ENCODE peak calls at places on chromosomes 11 and 22, in nine cellular contexts. O is transverse colon; E is hepatocyte; U is mammary epithelial cell; P is adrenal gland; W is left cardiac atrium; S is left ventricle myocardium inferior; J is GM12891; X is activated naive CD4-positive, alpha-beta T cell. K is an unnamed sample.

GRCh38 chr22:50084570-50084969 is 656 bp downstream of the MLC1 start:
- DNase-seq in O (no peak), E (no peak), U (no peak), P (no peak), W (no peak), S (no peak), J (no peak), X (no peak), K (no peak)

GRCh38 chr11:126194121-126194543 is 17.3 kb downstream of the RPUSD4 start:
- DNase-seq in O (peak; percentile 55), E (peak; percentile 67), U (peak; percentile 16), P (peak; percentile 44), W (no peak), S (no peak), J (no peak), X (no peak), K (peak; percentile 26)

GRCh38 chr11:1852885-1853284 is at the start of gene LSP1:
- DNase-seq in O (peak; percentile 80), E (no peak), U (no peak), P (no peak), W (no peak), S (no peak), J (peak; percentile 94), X (peak; percentile 59), K (no peak)

GRCh38 chr22:48975252-48975780 is 852.4 kb downstream of the BRD1 start:
- DNase-seq in O (no peak), E (no peak), U (no peak), P (no peak), W (no peak), S (no peak), J (no peak), X (no peak), K (no peak)

GRCh38 chr11:19651654-19652053 is 61.0 kb upstream of the NAV2 start:
- DNase-seq in O (no peak), E (no peak), U (no peak), P (no peak), W (no peak), S (no peak), J (no peak), X (no peak), K (no peak)

GRCh38 chr22:42399315-42400271 is 32.6 kb downstream of the NFAM1 start:
- DNase-seq in O (peak; percentile 40), E (peak; percentile 58), U (no peak), P (peak; percentile 43), W (peak; percentile 37), S (peak; percentile 27), J (no peak), X (no peak), K (no peak)

GRCh38 chr22:17945851-17946690 is 78.3 kb downstream of the MICAL3 start:
- DNase-seq in O (no peak), E (no peak), U (no peak), P (no peak), W (no peak), S (no peak), J (no peak), X (no peak), K (no peak)

GRCh38 chr11:130314184-130314748 is 451 bp downstream of the ZBTB44 start:
- DNase-seq in O (peak; percentile 79), E (peak; percentile 80), U (peak; percentile 70), P (peak; percentile 68), W (peak; percentile 64), S (peak; percentile 60), J (peak; percentile 60), X (peak; percentile 55), K (peak; percentile 38)

GRCh38 chr11:131606936-131607335 is 236.5 kb downstream of the NTM start:
- DNase-seq in O (no peak), E (no peak), U (no peak), P (no peak), W (no peak), S (no peak), J (no peak), X (no peak), K (no peak)

K was measured in NCI-H460.